ENCODE peak calls at places on chromosome 16, in ten cellular contexts. One of them, this sample, is unnamed.

GRCh38 chr16:11036868-11037410 is 92.6 kb downstream of the CLEC16A start:
- DNase-seq in NCI-H1694: no peak
- DNase-seq in effector memory CD4-positive, alpha-beta T cell: no peak
- DNase-seq in Daoy: no peak
- DNase-seq in memory B cell: no peak
- DNase-seq in NCI-H524: no peak
- DNase-seq in mucosa of descending colon: no peak
- DNase-seq in cerebellar nuclear complex: no peak
- DNase-seq in activated naive CD8-positive, alpha-beta T cell treated with anti-CD3 and anti-CD28 coated beads for 36 hours: no peak
- DNase-seq in NCI-H1436: no peak
- DNase-seq in this sample: no peak

GRCh38 chr16:89823087-89823823 is 5.0 kb upstream of the SPIRE2 start:
- DNase-seq in NCI-H1694: no peak
- DNase-seq in effector memory CD4-positive, alpha-beta T cell: no peak
- DNase-seq in Daoy: no peak
- DNase-seq in memory B cell: no peak
- DNase-seq in NCI-H524: no peak
- DNase-seq in mucosa of descending colon: peak
- DNase-seq in cerebellar nuclear complex: no peak
- DNase-seq in activated naive CD8-positive, alpha-beta T cell treated with anti-CD3 and anti-CD28 coated beads for 36 hours: no peak
- DNase-seq in NCI-H1436: no peak
- DNase-seq in this sample: no peak

GRCh38 chr16:82646504-82646903 is 19.7 kb downstream of the CDH13 start:
- DNase-seq in NCI-H1694: no peak
- DNase-seq in effector memory CD4-positive, alpha-beta T cell: no peak
- DNase-seq in Daoy: no peak
- DNase-seq in memory B cell: no peak
- DNase-seq in NCI-H524: no peak
- DNase-seq in mucosa of descending colon: no peak
- DNase-seq in cerebellar nuclear complex: no peak
- DNase-seq in activated naive CD8-positive, alpha-beta T cell treated with anti-CD3 and anti-CD28 coated beads for 36 hours: no peak
- DNase-seq in NCI-H1436: no peak
- DNase-seq in this sample: no peak

GRCh38 chr16:88357306-88358032 is 25.3 kb upstream of the ZNF469 start:
- DNase-seq in NCI-H1694: no peak
- DNase-seq in effector memory CD4-positive, alpha-beta T cell: no peak
- DNase-seq in Daoy: no peak
- DNase-seq in memory B cell: no peak
- DNase-seq in NCI-H524: no peak
- DNase-seq in mucosa of descending colon: peak
- DNase-seq in cerebellar nuclear complex: no peak
- DNase-seq in activated naive CD8-positive, alpha-beta T cell treated with anti-CD3 and anti-CD28 coated beads for 36 hours: no peak
- DNase-seq in NCI-H1436: no peak
- DNase-seq in this sample: no peak

GRCh38 chr16:11692171-11692570 is 23.9 kb downstream of the SNN start:
- DNase-seq in NCI-H1694: no peak
- DNase-seq in effector memory CD4-positive, alpha-beta T cell: no peak
- DNase-seq in Daoy: no peak
- DNase-seq in memory B cell: no peak
- DNase-seq in NCI-H524: no peak
- DNase-seq in mucosa of descending colon: no peak
- DNase-seq in cerebellar nuclear complex: peak
- DNase-seq in activated naive CD8-positive, alpha-beta T cell treated with anti-CD3 and anti-CD28 coated beads for 36 hours: no peak
- DNase-seq in NCI-H1436: no peak
- DNase-seq in this sample: no peak

GRCh38 chr16:1532081-1532760 is 1.2 kb upstream of the TMEM204 start:
- DNase-seq in NCI-H1694: no peak
- DNase-seq in effector memory CD4-positive, alpha-beta T cell: no peak
- DNase-seq in Daoy: no peak
- DNase-seq in memory B cell: no peak
- DNase-seq in NCI-H524: no peak
- DNase-seq in mucosa of descending colon: no peak
- DNase-seq in cerebellar nuclear complex: no peak
- DNase-seq in activated naive CD8-positive, alpha-beta T cell treated with anti-CD3 and anti-CD28 coated beads for 36 hours: no peak
- DNase-seq in NCI-H1436: no peak
- DNase-seq in this sample: peak

GRCh38 chr16:84495506-84495905 is 9.0 kb downstream of the MEAK7 start:
- DNase-seq in NCI-H1694: no peak
- DNase-seq in effector memory CD4-positive, alpha-beta T cell: no peak
- DNase-seq in Daoy: no peak
- DNase-seq in memory B cell: no peak
- DNase-seq in NCI-H524: no peak
- DNase-seq in mucosa of descending colon: no peak
- DNase-seq in cerebellar nuclear complex: no peak
- DNase-seq in activated naive CD8-positive, alpha-beta T cell treated with anti-CD3 and anti-CD28 coated beads for 36 hours: no peak
- DNase-seq in NCI-H1436: no peak
- DNase-seq in this sample: no peak

GRCh38 chr16:82627811-82628339 is 1.1 kb downstream of the CDH13 start:
- DNase-seq in NCI-H1694: no peak
- DNase-seq in effector memory CD4-positive, alpha-beta T cell: no peak
- DNase-seq in Daoy: peak
- DNase-seq in memory B cell: no peak
- DNase-seq in NCI-H524: no peak
- DNase-seq in mucosa of descending colon: peak
- DNase-seq in cerebellar nuclear complex: no peak
- DNase-seq in activated naive CD8-positive, alpha-beta T cell treated with anti-CD3 and anti-CD28 coated beads for 36 hours: no peak
- DNase-seq in NCI-H1436: no peak
- DNase-seq in this sample: no peak

GRCh38 chr16:89210904-89211515 is 6.5 kb upstream of the ZNF778 start:
- DNase-seq in NCI-H1694: peak
- DNase-seq in effector memory CD4-positive, alpha-beta T cell: no peak
- DNase-seq in Daoy: peak
- DNase-seq in memory B cell: no peak
- DNase-seq in NCI-H524: peak
- DNase-seq in mucosa of descending colon: no peak
- DNase-seq in cerebellar nuclear complex: peak
- DNase-seq in activated naive CD8-positive, alpha-beta T cell treated with anti-CD3 and anti-CD28 coated beads for 36 hours: no peak
- DNase-seq in NCI-H1436: no peak
- DNase-seq in this sample: no peak

GRCh38 chr16:13680021-13680672 is 239.8 kb upstream of the ERCC4 start:
- DNase-seq in NCI-H1694: no peak
- DNase-seq in effector memory CD4-positive, alpha-beta T cell: no peak
- DNase-seq in Daoy: no peak
- DNase-seq in memory B cell: no peak
- DNase-seq in NCI-H524: no peak
- DNase-seq in mucosa of descending colon: no peak
- DNase-seq in cerebellar nuclear complex: no peak
- DNase-seq in activated naive CD8-positive, alpha-beta T cell treated with anti-CD3 and anti-CD28 coated beads for 36 hours: no peak
- DNase-seq in NCI-H1436: no peak
- DNase-seq in this sample: no peak